ENCODE peak calls at places on chromosomes 16 and 17, in eight cellular contexts. U, P, W, Y, R, L, M and Q are unnamed samples.

GRCh38 chr17:46732754-46733398 is 85.6 kb downstream of the WNT3 start:
- DNase-seq in U (peak), P (no peak), W (no peak), Y (no peak), R (no peak), L (no peak), M (no peak), Q (no peak)

GRCh38 chr16:48075398-48075797 is 80.4 kb downstream of the ABCC12 start:
- DNase-seq in U (no peak), P (no peak), W (no peak), Y (no peak), R (no peak), L (peak), M (no peak), Q (no peak)

GRCh38 chr17:4490109-4490591 is 8.5 kb upstream of the SPNS2 start:
- DNase-seq in U (no peak), P (no peak), W (no peak), Y (no peak), R (peak), L (no peak), M (no peak), Q (no peak)

GRCh38 chr17:73722163-73722562 is 77.9 kb upstream of the SDK2 start:
- DNase-seq in U (no peak), P (no peak), W (no peak), Y (no peak), R (no peak), L (no peak), M (peak), Q (no peak)

GRCh38 chr17:35799942-35800341 is 4.5 kb upstream of the MMP28 start:
- DNase-seq in U (no peak), P (peak), W (peak), Y (no peak), R (peak), L (no peak), M (no peak), Q (peak)

GRCh38 chr17:47957591-47958490 is at the start of gene PRR15L:
- DNase-seq in U (no peak), P (no peak), W (no peak), Y (no peak), R (no peak), L (no peak), M (no peak), Q (no peak)

GRCh38 chr16:25692307-25692706 is 548 bp downstream of the HS3ST4 start:
- DNase-seq in U (peak), P (no peak), W (no peak), Y (no peak), R (no peak), L (no peak), M (no peak), Q (no peak)

GRCh38 chr17:4256952-4257351 is 6.8 kb downstream of the ANKFY1 start:
- DNase-seq in U (no peak), P (no peak), W (no peak), Y (no peak), R (no peak), L (peak), M (no peak), Q (no peak)

GRCh38 chr16:69706256-69706974 is 19.9 kb downstream of the NQO1 start:
- DNase-seq in U (no peak), P (peak), W (no peak), Y (no peak), R (no peak), L (peak), M (no peak), Q (no peak)

GRCh38 chr17:50689956-50690886 is 17.5 kb downstream of the ANKRD40 start:
- DNase-seq in U (peak), P (peak), W (no peak), Y (no peak), R (no peak), L (no peak), M (no peak), Q (no peak)

GRCh38 chr16:14672403-14672971 is 21.6 kb downstream of the PLA2G10 start:
- DNase-seq in U (no peak), P (peak), W (no peak), Y (no peak), R (no peak), L (no peak), M (peak), Q (no peak)

GRCh38 chr16:68605746-68606145 is 39.4 kb upstream of the CDH3 start:
- DNase-seq in U (no peak), P (no peak), W (no peak), Y (no peak), R (no peak), L (no peak), M (no peak), Q (no peak)

GRCh38 chr17:41965694-41966375 is 760 bp upstream of the CNP start:
- DNase-seq in U (peak), P (peak), W (peak), Y (peak), R (peak), L (peak), M (peak), Q (peak)

GRCh38 chr17:17021194-17021863 is 20.9 kb upstream of the MPRIP start:
- DNase-seq in U (peak), P (peak), W (peak), Y (no peak), R (peak), L (no peak), M (no peak), Q (peak)

GRCh38 chr17:2977157-2977556 is 86.2 kb downstream of the OR1D5 start:
- DNase-seq in U (no peak), P (no peak), W (no peak), Y (no peak), R (no peak), L (peak), M (no peak), Q (no peak)

GRCh38 chr17:57993471-57994365 is 5.7 kb upstream of the VEZF1 start:
- DNase-seq in U (peak), P (no peak), W (no peak), Y (peak), R (no peak), L (no peak), M (peak), Q (no peak)

GRCh38 chr16:48947371-48947713 is 334.3 kb downstream of the CBLN1 start:
- DNase-seq in U (no peak), P (no peak), W (no peak), Y (no peak), R (no peak), L (no peak), M (no peak), Q (no peak)

GRCh38 chr16:12010388-12011251 is 34.1 kb downstream of the SNX29 start:
- DNase-seq in U (no peak), P (peak), W (no peak), Y (peak), R (no peak), L (peak), M (no peak), Q (no peak)

GRCh38 chr16:54412777-54413455 is 126.3 kb upstream of the IRX3 start:
- DNase-seq in U (no peak), P (no peak), W (no peak), Y (no peak), R (no peak), L (no peak), M (no peak), Q (no peak)

GRCh38 chr17:34252138-34252889 is 2.8 kb upstream of the CCL2 start:
- DNase-seq in U (no peak), P (peak), W (peak), Y (peak), R (peak), L (peak), M (peak), Q (peak)

GRCh38 chr17:81253358-81254131 is 14.4 kb downstream of the NDUFAF8 start:
- DNase-seq in U (peak), P (peak), W (no peak), Y (peak), R (peak), L (peak), M (peak), Q (no peak)

GRCh38 chr16:69440236-69440635 is 15.8 kb downstream of the CYB5B start:
- DNase-seq in U (no peak), P (no peak), W (no peak), Y (no peak), R (no peak), L (no peak), M (no peak), Q (no peak)

GRCh38 chr17:42270596-42270995 is 5.6 kb downstream of the STAT5B start:
- DNase-seq in U (no peak), P (no peak), W (no peak), Y (no peak), R (no peak), L (no peak), M (no peak), Q (no peak)

GRCh38 chr17:63946440-63947363 is 14.6 kb upstream of the CD79B start:
- DNase-seq in U (peak), P (peak), W (peak), Y (peak), R (peak), L (peak), M (peak), Q (no peak)

GRCh38 chr16:4788489-4788889 is 344 bp upstream of the SEPTIN12 start:
- DNase-seq in U (no peak), P (no peak), W (no peak), Y (no peak), R (no peak), L (no peak), M (no peak), Q (no peak)

GRCh38 chr16:80462902-80463301 is 77.9 kb upstream of the DYNLRB2 start:
- DNase-seq in U (no peak), P (no peak), W (no peak), Y (no peak), R (no peak), L (no peak), M (no peak), Q (no peak)

DNA sequence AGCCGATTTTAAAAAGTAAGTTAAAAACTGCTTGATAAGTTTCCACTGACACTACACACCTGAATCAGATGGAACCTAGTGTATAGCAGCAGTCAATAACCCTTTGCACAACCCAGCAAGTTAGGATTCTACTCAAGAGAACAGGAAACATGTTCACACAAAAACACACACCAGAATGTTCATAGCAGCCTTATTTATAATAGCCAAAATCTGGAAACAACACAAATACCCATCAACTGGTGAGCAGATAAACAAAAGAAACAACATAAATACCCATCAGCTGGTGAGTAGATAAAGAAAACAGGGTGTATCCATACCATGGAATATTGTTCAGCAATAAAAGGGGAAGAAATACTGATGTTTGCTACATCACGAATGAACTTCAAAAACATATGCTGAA is 2.7 kb upstream of the CDH11 start:
- DNase-seq in U (no peak), P (no peak), W (no peak), Y (no peak), R (no peak), L (no peak), M (no peak), Q (no peak)
- H3K4me3 ChIP-seq in U (no peak), P (no peak), W (no peak), Y (no peak), R (no peak), L (no peak), M (no peak), Q (no peak)

GRCh38 chr16:30185141-30185682 is 1.8 kb downstream of the CORO1A start:
- DNase-seq in U (no peak), P (no peak), W (peak), Y (no peak), R (no peak), L (no peak), M (peak), Q (peak)
- H3K4me3 ChIP-seq in U (no peak), P (no peak), W (no peak), Y (peak), R (no peak), L (no peak), M (peak), Q (peak)

GRCh38 chr17:72407336-72408121 is 286.7 kb downstream of the SOX9 start:
- DNase-seq in U (no peak), P (peak), W (peak), Y (no peak), R (peak), L (peak), M (peak), Q (peak)
- H3K4me3 ChIP-seq in U (no peak), P (no peak), W (no peak), Y (no peak), R (peak), L (no peak), M (no peak), Q (no peak)

GRCh38 chr17:82332669-82333278 is 792 bp downstream of the SECTM1 start:
- DNase-seq in U (no peak), P (peak), W (no peak), Y (peak), R (peak), L (peak), M (no peak), Q (peak)

GRCh38 chr17:82334622-82335394 is 1.2 kb upstream of the SECTM1 start:
- DNase-seq in U (no peak), P (peak), W (no peak), Y (no peak), R (no peak), L (peak), M (no peak), Q (no peak)

GRCh38 chr17:82331345-82331939 is 2.1 kb downstream of the SECTM1 start:
- DNase-seq in U (no peak), P (no peak), W (no peak), Y (no peak), R (no peak), L (no peak), M (no peak), Q (no peak)

GRCh38 chr17:82333279-82334171 is at the start of gene SECTM1:
- DNase-seq in U (peak), P (peak), W (peak), Y (no peak), R (no peak), L (peak), M (no peak), Q (peak)

DNA sequence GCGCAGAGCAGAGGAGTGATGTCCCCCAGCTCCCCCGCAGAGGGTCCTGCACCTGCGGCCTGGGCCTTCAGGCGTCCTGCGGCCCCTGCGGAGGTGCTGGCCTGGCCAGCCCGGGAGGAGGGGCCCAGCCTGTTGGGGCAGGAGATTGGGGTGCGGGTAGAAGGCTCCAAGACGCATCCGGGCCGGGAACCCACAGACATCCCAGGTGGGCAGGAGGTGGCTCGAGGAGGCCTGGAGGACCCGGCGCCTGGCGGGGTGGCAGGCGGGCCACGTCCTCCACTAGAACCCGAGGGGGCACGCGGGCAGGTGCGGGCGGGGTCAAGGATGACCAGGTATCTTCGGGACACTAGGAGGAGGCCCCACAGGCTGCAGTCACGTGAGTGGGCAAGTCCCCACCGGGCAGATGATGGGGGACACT is 647 bp upstream of the SECTM1 start:
- DNase-seq in U (no peak), P (no peak), W (no peak), Y (no peak), R (no peak), L (no peak), M (no peak), Q (no peak)
- H3K4me3 ChIP-seq in U (no peak), P (no peak), W (peak), Y (no peak), R (no peak), L (peak), M (no peak), Q (peak)

DNA sequence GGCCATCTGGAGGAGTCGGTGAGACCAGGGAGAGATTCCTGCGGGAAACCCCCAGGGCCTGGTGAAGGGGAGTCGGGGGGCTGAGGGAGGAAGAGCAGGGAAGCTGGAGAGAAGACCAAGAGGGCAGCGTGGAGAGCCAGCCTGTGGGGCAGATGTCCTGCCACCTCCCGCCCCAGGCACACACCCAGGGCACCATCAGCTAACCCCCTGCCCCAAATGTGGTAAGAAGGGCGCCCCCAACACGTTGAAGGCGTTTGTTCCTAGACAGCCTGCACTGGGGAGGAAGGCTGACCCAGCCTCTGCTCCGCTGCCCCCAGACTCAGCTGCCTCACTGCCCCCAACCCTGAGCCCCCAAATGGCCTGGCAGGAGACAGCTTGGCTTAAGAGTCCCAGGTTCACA is 1.3 kb downstream of the BAIAP3 start:
- DNase-seq in U (no peak), P (no peak), W (no peak), Y (no peak), R (no peak), L (no peak), M (no peak), Q (no peak)
- H3K4me3 ChIP-seq in U (peak), P (no peak), W (no peak), Y (no peak), R (no peak), L (no peak), M (no peak), Q (peak)

DNA sequence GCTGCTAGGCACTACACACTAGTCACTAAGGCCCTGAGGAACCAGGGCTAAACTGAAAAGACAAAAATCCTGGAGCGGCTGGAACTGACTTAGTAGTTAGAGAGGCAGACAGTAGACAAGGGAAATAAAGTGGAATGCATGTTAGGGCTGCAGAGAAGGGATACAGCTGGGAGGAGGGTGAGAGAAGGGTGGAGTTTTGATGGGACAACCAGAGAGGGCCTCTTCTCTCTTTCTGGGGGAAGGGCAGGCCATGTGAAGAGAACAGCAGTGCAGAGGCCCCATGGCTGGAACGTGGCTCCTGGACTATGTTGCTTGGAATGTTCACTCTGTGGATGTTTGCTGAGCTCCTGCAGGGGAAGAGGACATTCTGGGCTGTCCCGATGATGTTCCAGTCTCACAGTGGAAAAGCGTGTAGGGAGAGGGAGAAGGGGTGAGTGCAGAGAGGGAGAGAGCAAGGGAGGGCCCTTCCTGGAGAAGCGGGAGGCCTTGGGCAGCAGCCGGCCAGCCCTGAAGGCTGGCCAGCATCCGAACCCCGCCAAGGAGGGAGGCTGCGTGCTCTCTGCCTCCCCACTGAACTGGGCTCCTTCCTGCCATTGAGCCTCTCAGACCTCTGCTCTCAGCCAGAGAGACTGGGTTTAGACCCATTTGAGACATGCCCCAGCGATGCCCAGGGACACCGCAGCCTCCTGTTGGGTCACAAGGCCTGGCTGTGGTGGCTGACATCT is 33.1 kb upstream of the GSE1 start:
- DNase-seq in U (no peak), P (no peak), W (no peak), Y (no peak), R (no peak), L (no peak), M (no peak), Q (no peak)
- H3K4me3 ChIP-seq in U (peak), P (no peak), W (no peak), Y (no peak), R (no peak), L (no peak), M (no peak), Q (no peak)

DNA sequence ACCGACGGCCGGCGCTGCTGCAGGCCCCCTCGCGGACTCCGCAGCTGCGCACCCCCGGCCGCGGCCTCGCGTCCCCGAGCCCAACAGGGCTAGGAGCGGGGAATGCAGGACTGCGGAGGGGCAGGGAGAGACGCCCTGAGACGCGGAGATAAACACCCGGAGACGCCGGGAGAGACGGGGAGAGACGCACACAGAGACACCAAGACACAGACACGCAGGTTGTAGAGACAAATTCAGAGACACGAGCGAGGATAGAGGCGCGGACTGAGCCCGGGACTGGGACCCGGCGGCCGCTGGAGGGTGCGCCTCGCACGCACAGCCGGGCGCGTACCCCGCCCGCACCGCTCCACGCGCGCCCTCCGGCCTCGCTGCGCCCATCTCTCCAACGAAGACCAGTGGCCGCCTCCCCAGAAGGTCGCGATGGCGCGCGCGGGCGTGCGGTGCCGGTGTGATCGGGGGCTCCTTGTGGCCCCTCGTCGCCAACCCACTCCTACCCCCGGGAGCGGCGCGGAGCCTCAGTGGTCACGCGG is 902 bp downstream of the STAC2 start:
- DNase-seq in U (peak), P (no peak), W (no peak), Y (no peak), R (no peak), L (no peak), M (no peak), Q (no peak)
- H3K4me3 ChIP-seq in U (peak), P (peak), W (peak), Y (no peak), R (no peak), L (no peak), M (no peak), Q (peak)